ENCODE peak calls at places on chromosomes 7 and 10, in six cellular contexts. N is tibial nerve; A is ovary; Y is effector memory CD4-positive, alpha-beta T cell; I is adrenal gland; V is adipocyte. D is an unnamed sample.
A peak's percentile ranks its signal among the peaks of the same experiment; 100 is the strongest.

GRCh38 chr10:15427836-15428414 is 56.8 kb upstream of the FAM171A1 start:
- DNase-seq in N (no peak), A (no peak), Y (no peak), I (no peak), V (peak; percentile 89), D (no peak)

GRCh38 chr10:89670926-89671325 is 25.9 kb upstream of the PANK1 start:
- DNase-seq in N (no peak), A (no peak), Y (no peak), I (no peak), V (peak; percentile 15), D (no peak)

GRCh38 chr10:69647819-69648218 is 17.8 kb downstream of the FAM241B start:
- DNase-seq in N (no peak), A (no peak), Y (no peak), I (no peak), V (no peak), D (no peak)

GRCh38 chr7:45107356-45107755 is 4.1 kb downstream of the TBRG4 start:
- DNase-seq in N (no peak), A (no peak), Y (no peak), I (no peak), V (no peak), D (no peak)

GRCh38 chr10:30494558-30494957 is 60.6 kb downstream of the MAP3K8 start:
- DNase-seq in N (no peak), A (no peak), Y (no peak), I (no peak), V (no peak), D (no peak)

GRCh38 chr7:711093-711966 is 15.2 kb upstream of the DNAAF5 start:
- DNase-seq in N (no peak), A (peak; percentile 46), Y (no peak), I (no peak), V (no peak), D (no peak)

GRCh38 chr10:99395750-99396445 is 34.5 kb downstream of the GOT1 start:
- DNase-seq in N (no peak), A (no peak), Y (no peak), I (no peak), V (peak; percentile 52), D (no peak)

GRCh38 chr10:48253970-48254657 is 20.4 kb downstream of the FRMPD2 start:
- DNase-seq in N (no peak), A (no peak), Y (no peak), I (no peak), V (no peak), D (no peak)

DNA sequence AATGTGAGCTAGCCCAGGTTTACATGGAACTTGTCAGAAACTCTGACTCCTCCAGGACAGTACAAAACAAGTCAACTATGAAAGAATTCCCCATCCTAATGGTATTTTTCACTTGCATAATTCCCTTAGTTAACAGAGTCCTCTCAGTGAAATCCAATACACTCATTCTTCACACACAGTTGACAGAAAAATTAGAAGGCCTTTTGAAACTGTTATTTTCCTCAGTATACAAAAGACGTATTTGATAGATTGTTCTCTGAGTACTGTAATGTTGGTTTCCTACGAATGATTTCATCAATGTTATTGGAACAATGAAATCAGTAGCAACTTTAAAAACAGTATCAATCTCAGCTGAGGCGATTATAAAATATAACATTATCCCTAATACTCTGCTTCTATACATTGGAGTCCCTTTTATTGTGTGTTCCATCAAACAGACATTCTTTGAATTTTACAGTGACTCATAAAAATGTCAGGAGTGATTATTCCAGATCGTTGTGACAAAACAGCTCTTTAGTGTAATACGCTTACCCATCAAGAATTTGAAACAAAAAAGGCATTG is 136.4 kb upstream of the ANK3 start:
- DNase-seq in N (no peak), A (no peak), Y (no peak), I (no peak), V (no peak), D (no peak)
- H3K4me1 ChIP-seq in N (no peaks in the 10 kb centered on the region), A (no peaks in the 10 kb centered on the region), Y (no peaks in the 10 kb centered on the region), I (no peaks in the 10 kb centered on the region), V (no peaks in the 10 kb centered on the region), D (no peaks in the 10 kb centered on the region)

GRCh38 chr7:103307487-103308231 is 10.4 kb downstream of the PMPCB start:
- DNase-seq in N (no peak), A (no peak), Y (no peak), I (no peak), V (no peak), D (no peak)
- H3K4me3 ChIP-seq in N (no peak overlapping the region), A (no peak overlapping the region), Y (no peak overlapping the region), I (no peak overlapping the region), V (no peak overlapping the region), D (no peak overlapping the region)

GRCh38 chr10:124704428-124704805 is 39.8 kb downstream of the FAM53B start:
- DNase-seq in N (no peak), A (peak; percentile 24), Y (no peak), I (no peak), V (no peak), D (no peak)
- H3K4me1 ChIP-seq in N (peaks cover 98% of the 10 kb centered on the region), A (peaks cover 85% of the 10 kb centered on the region), Y (peaks cover 99% of the 10 kb centered on the region), I (peaks cover 98% of the 10 kb centered on the region), V (peaks cover 89% of the 10 kb centered on the region), D (peaks cover 100% of the 10 kb centered on the region)

DNA sequence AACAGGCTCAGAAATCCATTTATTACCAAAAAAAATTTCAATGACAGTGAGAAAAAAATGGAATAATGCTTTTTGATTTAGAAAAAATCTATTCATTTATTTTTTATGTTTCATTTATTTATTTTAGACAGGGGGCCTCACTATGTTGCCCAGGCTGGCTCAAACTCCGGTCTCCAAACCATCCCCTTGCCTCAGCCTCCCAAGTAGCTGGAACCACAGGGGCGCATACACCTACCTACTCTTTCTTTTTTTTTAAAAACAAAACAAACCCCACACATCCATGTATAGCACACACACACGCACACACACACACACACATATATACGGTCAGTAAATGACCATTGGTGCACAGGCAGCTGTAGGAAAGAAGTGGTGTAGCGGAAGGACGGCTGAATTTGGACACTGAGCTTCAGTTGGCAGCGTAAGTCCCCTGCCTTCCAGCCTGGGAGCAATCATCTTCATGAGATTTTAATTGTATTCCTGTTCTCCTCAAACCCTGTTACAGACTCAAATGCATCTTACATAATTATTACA is 28.8 kb downstream of the ARL4A start:
- DNase-seq in N (no peak), A (no peak), Y (no peak), I (no peak), V (peak; percentile 15), D (no peak)
- H3K4me3 ChIP-seq in N (no peak overlapping the region), A (no peak overlapping the region), Y (peak overlapping the region; percentile 6), I (no peak overlapping the region), V (peak overlapping the region; percentile 71), D (no peak overlapping the region)

DNA sequence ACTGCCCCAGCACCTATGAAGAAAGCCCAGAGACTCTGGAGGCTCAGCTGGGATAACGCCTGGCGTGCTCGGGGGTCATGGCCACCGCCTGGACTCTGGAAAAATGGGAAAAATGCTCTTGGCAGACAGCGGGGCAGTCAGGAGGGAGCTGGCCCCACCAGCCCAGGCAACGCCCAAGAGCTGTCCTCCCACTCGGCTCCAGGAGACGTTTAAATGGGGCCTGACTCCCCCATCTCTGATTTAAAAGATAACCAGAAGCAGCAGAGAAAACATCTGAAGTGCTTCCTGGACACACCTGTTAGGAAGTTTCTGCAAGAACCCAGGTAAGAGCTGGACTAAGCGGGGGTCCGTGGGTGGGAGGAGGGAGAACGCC is 83.7 kb upstream of the INSIG1 start:
- DNase-seq in N (no peak), A (no peak), Y (no peak), I (no peak), V (no peak), D (no peak)
- H3K4me1 ChIP-seq in N (no peaks in the 10 kb centered on the region), A (no peaks in the 10 kb centered on the region), Y (no peaks in the 10 kb centered on the region), I (no peaks in the 10 kb centered on the region), V (peaks cover 24% of the 10 kb centered on the region), D (peaks cover 5% of the 10 kb centered on the region)

DNA sequence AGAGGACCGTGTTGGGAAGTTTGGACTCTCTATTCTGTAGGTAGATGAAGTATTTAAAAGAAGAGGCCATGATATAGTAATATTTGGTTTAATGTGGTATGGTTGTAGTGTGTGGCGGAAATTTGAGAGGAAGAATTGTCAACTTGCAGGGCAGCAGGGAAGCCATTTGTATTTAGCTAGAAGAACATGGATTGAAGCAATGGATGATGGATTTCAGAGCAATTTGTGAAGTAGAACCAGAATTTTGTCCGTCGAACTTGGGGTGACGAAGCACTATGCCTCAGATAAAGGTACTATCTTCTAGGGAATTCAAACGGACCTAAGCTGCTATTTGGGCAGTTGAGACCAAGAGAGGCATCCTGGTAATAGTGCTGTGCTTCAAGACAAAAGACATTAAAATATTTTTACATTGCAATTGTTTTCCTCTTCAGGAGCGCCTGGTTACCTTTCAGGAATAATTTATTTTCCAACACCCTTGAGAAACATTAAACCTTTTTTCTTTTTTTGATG is 615 bp upstream of the WBP1L start:
- DNase-seq in N (no peak), A (no peak), Y (no peak), I (no peak), V (no peak), D (no peak)
- H3K4me3 ChIP-seq in N (peak overlapping the region; percentile 38), A (peak overlapping the region; percentile 36), Y (no peak overlapping the region), I (no peak overlapping the region), V (peak overlapping the region; percentile 59), D (peak overlapping the region; percentile 28)

DNA sequence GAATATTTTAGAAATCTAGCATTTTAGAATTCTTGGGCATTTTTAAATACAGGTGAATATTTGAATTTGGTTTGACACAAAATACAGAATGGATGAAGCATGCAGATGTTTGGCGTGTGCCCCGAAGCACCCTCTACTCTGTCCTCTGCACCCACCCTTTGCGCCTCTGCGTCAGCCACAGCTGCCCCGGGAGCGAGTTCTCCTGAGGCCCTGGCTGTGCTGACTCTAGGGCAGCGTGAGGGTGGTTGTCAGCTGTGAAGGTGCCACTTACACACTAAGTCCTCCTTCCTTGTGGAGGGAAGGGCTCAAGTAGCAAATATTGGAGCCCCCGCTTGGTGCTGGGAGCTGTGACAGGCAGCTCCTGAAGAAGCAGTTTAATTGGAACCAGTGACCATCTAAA is 48.4 kb downstream of the DAGLB start:
- DNase-seq in N (no peak), A (no peak), Y (no peak), I (no peak), V (no peak), D (no peak)
- H3K4me1 ChIP-seq in N (peaks cover 20% of the 10 kb centered on the region), A (peaks cover 6% of the 10 kb centered on the region), Y (no peaks in the 10 kb centered on the region), I (peaks cover 21% of the 10 kb centered on the region), V (peaks cover 35% of the 10 kb centered on the region), D (peaks cover 60% of the 10 kb centered on the region)

GRCh38 chr10:123724747-123725146 is 58.6 kb downstream of the GPR26 start:
- DNase-seq in N (no peak), A (no peak), Y (no peak), I (no peak), V (no peak), D (no peak)
- H3K4me3 ChIP-seq in N (no peak overlapping the region), A (no peak overlapping the region), Y (no peak overlapping the region), I (no peak overlapping the region), V (no peak overlapping the region), D (no peak overlapping the region)

GRCh38 chr10:71235808-71236207 is 23.4 kb downstream of the UNC5B start:
- DNase-seq in N (no peak), A (no peak), Y (no peak), I (no peak), V (no peak), D (no peak)
- H3K4me1 ChIP-seq in N (peaks cover 4% of the 10 kb centered on the region), A (peaks cover 5% of the 10 kb centered on the region), Y (no peaks in the 10 kb centered on the region), I (peaks cover 18% of the 10 kb centered on the region), V (peaks cover 39% of the 10 kb centered on the region), D (peaks cover 61% of the 10 kb centered on the region)

D was measured in stomach.